ENCODE peak calls at places on chromosome 2, in four cellular contexts. One of them, this sample, is unnamed.

GRCh38 chr2:25310965-25311865 is 30.5 kb downstream of the DNMT3A start:
- DNase-seq in HT-29: peak; percentile 37
- DNase-seq in AG04450: no peak
- DNase-seq in stromal cell of bone marrow: no peak
- DNase-seq in this sample: no peak

GRCh38 chr2:104493698-104494097 is 360.2 kb upstream of the POU3F3 start:
- DNase-seq in AG04450: no peak
- DNase-seq in stromal cell of bone marrow: no peak
- DNase-seq in HT-29: no peak
- DNase-seq in this sample: no peak

GRCh38 chr2:83014462-83014861 is 1444.6 kb downstream of the SUCLG1 start:
- DNase-seq in stromal cell of bone marrow: no peak
- DNase-seq in AG04450: no peak
- DNase-seq in HT-29: no peak
- DNase-seq in this sample: no peak

GRCh38 chr2:29987141-29987540 is 65.8 kb upstream of the ALK start:
- DNase-seq in AG04450: no peak
- DNase-seq in HT-29: no peak
- DNase-seq in stromal cell of bone marrow: no peak
- DNase-seq in this sample: no peak

GRCh38 chr2:134249755-134250154 is 4.1 kb upstream of the MGAT5 start:
- DNase-seq in HT-29: no peak
- DNase-seq in AG04450: no peak
- DNase-seq in stromal cell of bone marrow: no peak
- DNase-seq in this sample: no peak

GRCh38 chr2:196459539-196459938 is 180.0 kb upstream of the CCDC150 start:
- DNase-seq in stromal cell of bone marrow: no peak
- DNase-seq in AG04450: no peak
- DNase-seq in HT-29: peak; percentile 32
- DNase-seq in this sample: peak; percentile 51

GRCh38 chr2:128754246-128754724 is 435.6 kb upstream of the HS6ST1 start:
- DNase-seq in HT-29: no peak
- DNase-seq in AG04450: no peak
- DNase-seq in stromal cell of bone marrow: no peak
- DNase-seq in this sample: no peak

GRCh38 chr2:213150315-213150951 is 979 bp downstream of the IKZF2 start:
- DNase-seq in HT-29: peak; percentile 67
- DNase-seq in AG04450: no peak
- DNase-seq in stromal cell of bone marrow: no peak
- DNase-seq in this sample: no peak

GRCh38 chr2:70905443-70905842 is 30.3 kb upstream of the ATP6V1B1 start:
- DNase-seq in HT-29: no peak
- DNase-seq in stromal cell of bone marrow: no peak
- DNase-seq in AG04450: no peak
- DNase-seq in this sample: no peak

GRCh38 chr2:175205523-175205922 is 24.0 kb upstream of the ATP5MC3 start:
- DNase-seq in stromal cell of bone marrow: peak; percentile 9
- DNase-seq in AG04450: no peak
- DNase-seq in HT-29: no peak
- DNase-seq in this sample: no peak

GRCh38 chr2:199441759-199442158 is 16.0 kb downstream of the SATB2 start:
- DNase-seq in AG04450: no peak
- DNase-seq in HT-29: no peak
- DNase-seq in stromal cell of bone marrow: no peak
- DNase-seq in this sample: no peak

This sample was measured in astrocyte of the cerebellum.